ENCODE peak calls at places on chromosomes 12 and 14, in six cellular contexts. N is central memory CD4-positive, alpha-beta T cell; O is non-pigmented ciliary epithelial cell; Q is activated CD4-positive, alpha-beta T cell treated with anti-CD3 and anti-CD28 coated beads, Interleukin-2, amount 50 U/mL, for 1 hour; Z is epithelial cell of esophagus; Y is GM10248. S is an unnamed sample.

GRCh38 chr12:53252349-53252916 is 15.7 kb upstream of the ESPL1 start:
- DNase-seq in Y (no peak), Q (no peak), N (no peak), O (no peak), Z (peak; percentile 85), S (no peak)

GRCh38 chr14:44396226-44396625 is 110.9 kb downstream of the FSCB start:
- DNase-seq in Y (no peak), N (no peak), Z (peak; percentile 4), O (no peak), Q (no peak), S (no peak)

GRCh38 chr12:552466-552865 is 92.7 kb downstream of the B4GALNT3 start:
- DNase-seq in Z (no peak), Q (no peak), N (no peak), O (no peak), Y (no peak), S (peak; percentile 38)

GRCh38 chr14:105201928-105202513 is 20.9 kb upstream of the NUDT14 start:
- DNase-seq in N (no peak), Y (peak; percentile 69), O (no peak), Q (no peak), Z (no peak), S (no peak)

GRCh38 chr14:105817971-105818711 is 291.8 kb downstream of the TMEM121 start:
- DNase-seq in Z (no peak), Y (no peak), Q (no peak), N (no peak), O (no peak), S (no peak)

GRCh38 chr14:91330111-91330696 is 85.7 kb upstream of the GPR68 start:
- DNase-seq in Y (no peak), Z (no peak), N (no peak), O (no peak), Q (no peak), S (no peak)

GRCh38 chr12:99810718-99811593 is 163.4 kb downstream of the GARIN6 start:
- DNase-seq in Y (no peak), O (no peak), N (no peak), Q (no peak), Z (peak; percentile 15), S (peak; percentile 38)

GRCh38 chr12:21763531-21763930 is 11.0 kb downstream of the KCNJ8 start:
- DNase-seq in Y (no peak), N (no peak), O (no peak), Q (no peak), Z (no peak), S (no peak)

GRCh38 chr12:122819209-122819805 is 15.9 kb upstream of the HIP1R start:
- DNase-seq in Y (no peak), O (no peak), N (no peak), Z (no peak), Q (no peak), S (no peak)

GRCh38 chr14:31937730-31938346 is 139.3 kb upstream of the ARHGAP5 start:
- DNase-seq in Y (peak; percentile 67), O (peak; percentile 62), N (peak; percentile 13), Z (peak; percentile 96), Q (peak; percentile 34), S (peak; percentile 86)

GRCh38 chr12:6950944-6951540 is at the start of gene PTPN6:
- DNase-seq in Q (peak; percentile 46), Z (no peak), Y (peak; percentile 58), O (no peak), N (peak; percentile 47), S (no peak)

GRCh38 chr14:50388256-50388931 is 8.3 kb downstream of the CDKL1 start:
- DNase-seq in Q (no peak), Z (no peak), Y (no peak), N (no peak), O (no peak), S (no peak)

GRCh38 chr12:123364532-123365140 is at the start of gene SBNO1:
- DNase-seq in O (no peak), Z (peak; percentile 89), N (peak; percentile 91), Q (peak; percentile 90), Y (peak; percentile 94), S (peak; percentile 89)

GRCh38 chr12:95767703-95768102 is 22.9 kb downstream of the NTN4 start:
- DNase-seq in Y (no peak), N (no peak), O (no peak), Z (peak; percentile 24), Q (no peak), S (peak; percentile 48)

GRCh38 chr12:100955139-100955538 is 160.6 kb downstream of the ANO4 start:
- DNase-seq in O (peak; percentile 72), Y (no peak), Z (peak; percentile 25), N (no peak), Q (no peak), S (peak; percentile 85)

GRCh38 chr14:24774167-24774915 is 140.4 kb upstream of the GZMB start:
- DNase-seq in Z (no peak), Q (no peak), N (no peak), O (no peak), Y (no peak), S (no peak)

GRCh38 chr12:51980051-51980808 is 26.5 kb upstream of the TAMALIN start:
- DNase-seq in Q (peak; percentile 64), Y (peak; percentile 86), N (peak; percentile 64), O (no peak), Z (peak; percentile 66), S (peak; percentile 78)

GRCh38 chr12:8687846-8688601 is 9.8 kb upstream of the RIMKLB start:
- DNase-seq in N (no peak), Z (peak; percentile 84), Y (no peak), O (no peak), Q (no peak), S (peak; percentile 80)

GRCh38 chr14:99831915-99832314 is 38.7 kb downstream of the EML1 start:
- DNase-seq in Z (no peak), N (no peak), Y (no peak), Q (no peak), O (no peak), S (no peak)

GRCh38 chr12:20473133-20473532 is 104.8 kb downstream of the PDE3A start:
- DNase-seq in O (no peak), Z (no peak), N (no peak), Y (no peak), Q (no peak), S (no peak)

GRCh38 chr12:5794156-5794555 is 150.9 kb downstream of the ANO2 start:
- DNase-seq in N (no peak), Z (no peak), O (no peak), Y (no peak), Q (no peak), S (no peak)

GRCh38 chr12:2578191-2578590 is 216.6 kb upstream of the FKBP4 start:
- DNase-seq in Z (no peak), Q (no peak), O (no peak), N (no peak), Y (no peak), S (no peak)

GRCh38 chr12:99985129-99985570 is 414 bp upstream of the ANKS1B start:
- DNase-seq in Y (no peak), Q (no peak), O (no peak), N (no peak), Z (peak; percentile 0), S (no peak)

GRCh38 chr12:31820832-31821231 is 92.0 kb upstream of the AMN1 start:
- DNase-seq in Y (no peak), Q (no peak), N (no peak), O (no peak), Z (no peak), S (no peak)

GRCh38 chr12:124567035-124567672 is at the start of gene NCOR2:
- DNase-seq in N (peak; percentile 48), Q (peak; percentile 45), Z (peak; percentile 29), O (no peak), Y (peak; percentile 71), S (no peak)

GRCh38 chr14:23379331-23380196 is 2.7 kb downstream of the CMTM5 start:
- DNase-seq in Y (peak; percentile 86), Q (peak; percentile 70), N (peak; percentile 53), Z (peak; percentile 78), O (no peak), S (peak; percentile 45)

GRCh38 chr12:104079024-104079423 is 14.7 kb downstream of the HCFC2 start:
- DNase-seq in Y (no peak), O (no peak), Z (no peak), Q (no peak), N (no peak), S (no peak)

GRCh38 chr12:2833810-2834209 is 1.0 kb downstream of the NRIP2 start:
- DNase-seq in Z (no peak), N (no peak), Y (no peak), O (no peak), Q (no peak), S (no peak)

GRCh38 chr12:224330-224729 is 10.4 kb upstream of the SLC6A12 start:
- DNase-seq in Y (no peak), Q (no peak), O (no peak), Z (no peak), N (no peak), S (no peak)